ENCODE peak calls at places on chromosomes 16 and 17, in five cellular contexts. S, E, C, R and Q are unnamed samples.

GRCh38 chr16:82943371-82943770 is 316.6 kb downstream of the CDH13 start:
- DNase-seq in S (no peak), E (no peak), C (no peak), R (no peak), Q (no peak)

GRCh38 chr16:67537636-67538591 is 9.3 kb downstream of the RIPOR1 start:
- DNase-seq in S (peak; percentile 42), E (peak; percentile 66), C (no peak), R (no peak), Q (no peak)

GRCh38 chr17:48637323-48638260 is 11.4 kb upstream of the HOXB9 start:
- DNase-seq in S (no peak), E (no peak), C (peak; percentile 76), R (no peak), Q (no peak)

GRCh38 chr17:69239611-69240010 is 11.0 kb upstream of the ABCA10 start:
- DNase-seq in S (no peak), E (no peak), C (no peak), R (no peak), Q (no peak)

GRCh38 chr17:12619444-12620199 is 46.1 kb upstream of the MYOCD start:
- DNase-seq in S (no peak), E (no peak), C (no peak), R (no peak), Q (no peak)

GRCh38 chr16:73384561-73384960 is 336.6 kb upstream of the ZFHX3 start:
- DNase-seq in S (no peak), E (peak; percentile 7), C (no peak), R (no peak), Q (no peak)

GRCh38 chr17:4375039-4375748 is 8.7 kb upstream of the UBE2G1 start:
- DNase-seq in S (no peak), E (peak; percentile 97), C (no peak), R (no peak), Q (no peak)

GRCh38 chr17:77755410-77755963 is 203.0 kb upstream of the TNRC6C start:
- DNase-seq in S (no peak), E (no peak), C (no peak), R (no peak), Q (no peak)

GRCh38 chr17:42548070-42548837 is 4.5 kb upstream of the HSD17B1 start:
- DNase-seq in S (peak; percentile 97), E (peak; percentile 89), C (peak; percentile 81), R (no peak), Q (no peak)

GRCh38 chr16:30956601-30957455 is 726 bp upstream of the SETD1A start:
- DNase-seq in S (peak; percentile 86), E (peak; percentile 93), C (peak; percentile 80), R (peak; percentile 45), Q (peak; percentile 93)

GRCh38 chr17:72191901-72192300 is 71.1 kb downstream of the SOX9 start:
- DNase-seq in S (no peak), E (no peak), C (no peak), R (no peak), Q (no peak)

GRCh38 chr17:40251576-40251975 is 32.5 kb downstream of the WIPF2 start:
- DNase-seq in S (no peak), E (no peak), C (peak; percentile 89), R (no peak), Q (no peak)

GRCh38 chr17:29855686-29856085 is 74.3 kb downstream of the SSH2 start:
- DNase-seq in S (no peak), E (no peak), C (no peak), R (no peak), Q (no peak)

GRCh38 chr17:77436058-77436442 is 295.3 kb downstream of the SEC14L1 start:
- DNase-seq in S (no peak), E (no peak), C (no peak), R (no peak), Q (no peak)

GRCh38 chr17:71494456-71494855 is 626.4 kb upstream of the SOX9 start:
- DNase-seq in S (no peak), E (no peak), C (no peak), R (no peak), Q (no peak)

GRCh38 chr16:4316732-4317461 is 1.0 kb downstream of the GLIS2 start:
- DNase-seq in S (no peak), E (no peak), C (peak; percentile 57), R (no peak), Q (peak; percentile 92)

GRCh38 chr17:75740215-75740614 is 19.0 kb downstream of the ITGB4 start:
- DNase-seq in S (no peak), E (no peak), C (no peak), R (no peak), Q (no peak)

GRCh38 chr17:61574542-61575351 is 16.3 kb downstream of the NACA2 start:
- DNase-seq in S (peak; percentile 41), E (peak; percentile 6), C (peak; percentile 89), R (no peak), Q (no peak)

GRCh38 chr17:44922136-44922535 is 6.8 kb upstream of the GFAP start:
- DNase-seq in S (no peak), E (no peak), C (no peak), R (no peak), Q (no peak)

GRCh38 chr16:48014349-48015135 is 141.3 kb downstream of the ABCC12 start:
- DNase-seq in S (no peak), E (no peak), C (peak; percentile 95), R (no peak), Q (peak; percentile 56)

GRCh38 chr17:47286198-47286914 is 32.7 kb downstream of the ITGB3 start:
- DNase-seq in S (no peak), E (peak; percentile 93), C (no peak), R (no peak), Q (no peak)

GRCh38 chr16:4260360-4260759 is 12.5 kb downstream of the TFAP4 start:
- DNase-seq in S (no peak), E (no peak), C (no peak), R (no peak), Q (no peak)

GRCh38 chr17:20948984-20949777 is 93.6 kb downstream of the USP22 start:
- DNase-seq in S (no peak), E (no peak), C (no peak), R (no peak), Q (no peak)

GRCh38 chr17:20941872-20942271 is 100.9 kb downstream of the USP22 start:
- DNase-seq in S (no peak), E (no peak), C (no peak), R (no peak), Q (no peak)

DNA sequence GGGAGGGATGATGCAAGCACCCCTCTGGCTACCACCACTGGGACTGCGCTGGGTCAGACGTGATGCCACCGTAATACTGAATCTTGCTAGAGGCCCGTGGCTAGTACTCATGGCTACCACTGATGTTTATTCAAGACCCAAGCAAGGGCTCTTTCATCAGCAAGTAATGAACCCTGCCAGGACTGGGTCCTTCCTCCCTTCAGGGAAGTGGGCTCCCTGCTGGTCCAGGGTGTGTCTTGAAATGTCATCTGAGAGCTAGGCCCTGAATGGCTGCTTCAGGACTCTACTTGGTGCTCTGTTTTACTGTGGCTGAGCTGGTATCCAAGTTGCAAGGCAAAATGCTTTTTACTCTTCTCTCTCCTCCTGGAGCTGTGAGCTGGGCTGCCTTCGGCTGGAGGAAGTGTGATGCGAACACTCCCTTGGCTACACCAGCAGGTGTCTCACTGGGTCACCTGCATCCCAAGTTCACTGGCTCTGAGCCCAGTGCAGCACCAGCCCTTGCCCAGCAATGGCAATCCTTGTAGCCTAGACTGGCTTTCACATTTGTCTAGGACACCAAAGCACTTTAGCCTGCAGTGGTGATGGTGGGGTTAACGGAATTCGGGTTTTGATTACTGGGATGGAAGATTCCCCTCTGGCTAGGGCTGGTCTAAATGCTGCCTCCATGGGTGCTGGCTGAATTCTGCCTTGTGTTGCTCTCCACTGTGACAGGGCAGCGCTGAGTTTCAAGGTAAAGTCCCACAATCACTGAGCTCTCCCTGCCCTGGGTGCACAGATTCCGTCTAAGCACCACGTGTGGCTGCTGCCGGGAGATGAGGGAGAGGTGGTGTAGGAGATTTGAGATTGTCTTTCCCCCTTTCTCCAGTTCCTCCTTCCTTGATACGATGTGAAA is 98.6 kb downstream of the USP22 start:
- DNase-seq in S (peak; percentile 68), E (peak; percentile 49), C (peak; percentile 83), R (no peak), Q (no peak)
- TF ChIP-seq CTCF in S (peak; percentile 46), E (peak; percentile 58), C (peak; percentile 84), R (no peak), Q (peak; percentile 42)

DNA sequence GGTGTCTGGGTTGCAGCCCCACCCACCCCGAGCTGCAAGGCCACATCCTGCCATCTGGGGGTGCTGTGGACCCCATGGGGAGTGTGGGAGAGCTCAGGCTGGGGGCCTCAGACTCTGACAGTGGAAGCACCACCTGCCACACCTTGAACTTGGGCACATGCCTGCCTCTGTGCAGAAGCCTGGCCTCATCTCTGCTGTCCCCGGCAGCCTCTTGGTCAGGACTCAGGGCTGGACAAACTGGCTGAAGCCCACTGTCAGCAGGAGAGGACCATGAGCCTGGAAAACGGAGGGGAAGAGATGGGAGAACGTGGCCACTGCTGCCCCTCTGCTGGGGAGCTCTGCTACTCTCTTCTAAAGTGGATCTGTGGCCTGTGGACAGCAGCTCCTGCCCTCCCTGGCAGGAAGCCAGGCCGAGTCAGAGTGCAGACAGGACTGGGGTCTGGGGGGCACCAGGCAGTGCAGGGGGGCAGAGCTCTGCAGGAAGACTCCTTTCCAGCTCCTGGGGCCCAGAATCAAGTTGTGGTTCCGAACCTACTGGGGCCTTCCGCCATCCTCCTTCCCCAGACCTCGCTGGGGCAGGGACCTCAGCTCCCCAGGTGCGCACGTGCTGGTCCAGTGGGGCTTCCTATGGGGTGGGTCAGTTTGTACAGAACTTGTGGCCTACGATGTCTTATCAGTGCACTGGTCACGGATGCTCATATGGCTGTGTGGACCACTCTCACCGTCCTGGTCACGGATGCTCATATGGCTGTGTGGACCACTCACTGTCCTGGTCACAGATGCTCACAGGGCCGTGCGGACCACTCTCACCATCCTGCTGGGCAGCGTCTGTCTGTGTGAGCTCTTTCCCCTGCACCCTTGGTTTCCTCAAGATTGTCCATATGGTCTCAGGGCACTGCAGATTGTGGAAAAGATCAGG is 207.7 kb downstream of the LAT start:
- DNase-seq in S (no peak), E (no peak), C (no peak), R (no peak), Q (peak; percentile 78)
- TF ChIP-seq CTCF in S (no peak), E (peak; percentile 9), C (no peak), R (no peak), Q (peak; percentile 14)

DNA sequence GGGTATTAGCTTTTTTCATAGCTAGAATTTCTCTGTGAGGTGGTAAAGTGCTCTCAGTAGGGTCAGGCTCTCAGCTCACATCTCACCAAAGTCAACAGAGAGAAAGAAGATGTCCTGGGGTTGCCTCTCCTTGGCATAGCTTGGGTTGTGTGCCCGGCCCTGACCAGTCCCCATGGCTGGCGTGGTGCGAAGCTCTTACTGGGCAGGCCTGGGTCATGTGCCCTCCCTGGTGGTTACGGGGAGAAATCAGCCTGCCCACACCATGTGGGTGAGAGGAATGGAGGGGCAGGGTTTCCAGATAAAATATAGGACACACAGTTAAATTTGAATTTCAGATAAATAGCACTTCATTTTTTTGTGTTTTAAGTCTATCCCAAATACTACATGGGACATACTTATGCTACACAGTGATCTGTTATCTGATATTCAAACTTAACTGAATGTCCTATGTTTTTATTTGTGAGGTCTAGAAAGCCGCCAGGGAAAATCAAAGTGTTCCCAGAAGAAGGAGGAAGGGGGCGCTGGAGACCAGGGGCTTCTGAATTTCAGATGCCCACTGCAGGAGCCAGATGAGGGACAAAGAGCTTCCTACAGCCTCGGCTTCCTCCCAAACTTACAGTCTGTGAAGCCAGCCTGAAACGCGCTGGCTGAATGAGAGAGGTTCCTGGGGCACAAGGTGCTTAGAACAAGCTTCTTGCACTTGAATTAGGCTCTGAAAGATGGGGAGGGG is 45.4 kb downstream of the NKD1 start:
- DNase-seq in S (peak; percentile 71), E (no peak), C (no peak), R (no peak), Q (no peak)
- TF ChIP-seq CTCF in S (peak; percentile 19), E (no peak), C (no peak), R (no peak), Q (peak; percentile 42)

DNA sequence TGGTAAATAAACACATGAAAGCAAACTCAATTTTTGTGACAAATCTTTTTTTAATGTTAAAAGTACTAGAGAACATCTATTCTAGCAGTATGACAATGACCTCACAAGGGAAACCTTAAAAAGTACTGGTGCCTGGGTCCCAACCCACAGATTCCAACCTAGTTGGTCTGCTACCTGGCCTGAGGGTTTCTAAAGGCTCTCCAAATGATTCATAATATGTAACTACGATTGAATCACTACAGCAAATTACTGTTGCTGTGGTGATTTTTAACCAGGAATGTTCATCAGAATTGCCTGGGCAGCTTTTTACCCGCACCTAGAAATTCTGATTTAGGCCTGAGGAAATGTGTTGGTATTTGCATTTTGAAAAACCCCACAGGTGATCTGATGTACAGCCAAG is 26.1 kb downstream of the CDR2 start:
- DNase-seq in S (no peak), E (no peak), C (peak; percentile 67), R (no peak), Q (no peak)
- TF ChIP-seq CTCF in S (no peak), E (no peak), C (no peak), R (no peak), Q (no peak)